ENCODE peak calls at places on chromosome 6, in eight cellular contexts. One of them, this sample, is unnamed.

GRCh38 chr6:168929871-168930450 is 323.7 kb downstream of the THBS2 start:
- DNase-seq in stromal cell of bone marrow: no peak
- DNase-seq in choroid plexus epithelial cell: no peak
- DNase-seq in GM20000: no peak
- DNase-seq in HTR-8/SVneo: no peak
- DNase-seq in endothelial cell: no peak
- DNase-seq in OCI-LY7: no peak
- DNase-seq in CD8-positive, alpha-beta T cell: no peak
- DNase-seq in this sample: no peak

GRCh38 chr6:22913612-22914011 is 344.2 kb downstream of the HDGFL1 start:
- DNase-seq in stromal cell of bone marrow: no peak
- DNase-seq in choroid plexus epithelial cell: no peak
- DNase-seq in GM20000: no peak
- DNase-seq in HTR-8/SVneo: no peak
- DNase-seq in endothelial cell: no peak
- DNase-seq in OCI-LY7: no peak
- DNase-seq in CD8-positive, alpha-beta T cell: no peak
- DNase-seq in this sample: no peak

GRCh38 chr6:52503344-52503747 is 73.5 kb downstream of the TRAM2 start:
- DNase-seq in stromal cell of bone marrow: no peak
- DNase-seq in choroid plexus epithelial cell: no peak
- DNase-seq in GM20000: no peak
- DNase-seq in HTR-8/SVneo: no peak
- DNase-seq in endothelial cell: peak
- DNase-seq in OCI-LY7: no peak
- DNase-seq in CD8-positive, alpha-beta T cell: no peak
- DNase-seq in this sample: no peak

GRCh38 chr6:127332383-127332961 is 10.9 kb downstream of the ECHDC1 start:
- DNase-seq in stromal cell of bone marrow: no peak
- DNase-seq in choroid plexus epithelial cell: no peak
- DNase-seq in GM20000: no peak
- DNase-seq in HTR-8/SVneo: no peak
- DNase-seq in endothelial cell: no peak
- DNase-seq in OCI-LY7: no peak
- DNase-seq in CD8-positive, alpha-beta T cell: no peak
- DNase-seq in this sample: no peak

GRCh38 chr6:33589723-33590530 is 9.9 kb upstream of the BAK1 start:
- DNase-seq in stromal cell of bone marrow: peak
- DNase-seq in choroid plexus epithelial cell: peak
- DNase-seq in GM20000: peak
- DNase-seq in HTR-8/SVneo: peak
- DNase-seq in endothelial cell: peak
- DNase-seq in OCI-LY7: peak
- DNase-seq in CD8-positive, alpha-beta T cell: peak
- DNase-seq in this sample: peak

GRCh38 chr6:158849899-158850806 is 31.0 kb upstream of the EZR start:
- DNase-seq in stromal cell of bone marrow: peak
- DNase-seq in choroid plexus epithelial cell: peak
- DNase-seq in GM20000: no peak
- DNase-seq in HTR-8/SVneo: peak
- DNase-seq in endothelial cell: no peak
- DNase-seq in OCI-LY7: no peak
- DNase-seq in CD8-positive, alpha-beta T cell: peak
- DNase-seq in this sample: no peak

GRCh38 chr6:161021978-161022743 is 30.6 kb downstream of the MAP3K4 start:
- DNase-seq in stromal cell of bone marrow: no peak
- DNase-seq in choroid plexus epithelial cell: no peak
- DNase-seq in GM20000: no peak
- DNase-seq in HTR-8/SVneo: no peak
- DNase-seq in endothelial cell: no peak
- DNase-seq in OCI-LY7: no peak
- DNase-seq in CD8-positive, alpha-beta T cell: no peak
- DNase-seq in this sample: no peak

GRCh38 chr6:20236899-20237600 is 24.8 kb upstream of the MBOAT1 start:
- DNase-seq in stromal cell of bone marrow: no peak
- DNase-seq in choroid plexus epithelial cell: no peak
- DNase-seq in GM20000: no peak
- DNase-seq in HTR-8/SVneo: no peak
- DNase-seq in endothelial cell: no peak
- DNase-seq in OCI-LY7: no peak
- DNase-seq in CD8-positive, alpha-beta T cell: no peak
- DNase-seq in this sample: no peak

GRCh38 chr6:105152865-105153264 is 26.9 kb downstream of the POPDC3 start:
- DNase-seq in stromal cell of bone marrow: no peak
- DNase-seq in choroid plexus epithelial cell: no peak
- DNase-seq in GM20000: no peak
- DNase-seq in HTR-8/SVneo: no peak
- DNase-seq in endothelial cell: no peak
- DNase-seq in OCI-LY7: no peak
- DNase-seq in CD8-positive, alpha-beta T cell: no peak
- DNase-seq in this sample: no peak

GRCh38 chr6:109305028-109305427 is 77.2 kb downstream of the CD164 start:
- DNase-seq in stromal cell of bone marrow: no peak
- DNase-seq in choroid plexus epithelial cell: no peak
- DNase-seq in GM20000: no peak
- DNase-seq in HTR-8/SVneo: no peak
- DNase-seq in endothelial cell: no peak
- DNase-seq in OCI-LY7: no peak
- DNase-seq in CD8-positive, alpha-beta T cell: no peak
- DNase-seq in this sample: no peak

GRCh38 chr6:138499303-138499991 is at the start of gene NHSL1:
- DNase-seq in stromal cell of bone marrow: no peak
- DNase-seq in choroid plexus epithelial cell: no peak
- DNase-seq in GM20000: peak
- DNase-seq in HTR-8/SVneo: no peak
- DNase-seq in endothelial cell: no peak
- DNase-seq in OCI-LY7: peak
- DNase-seq in CD8-positive, alpha-beta T cell: no peak
- DNase-seq in this sample: peak

GRCh38 chr6:82397962-82398692 is 34.5 kb downstream of the TPBG start:
- DNase-seq in stromal cell of bone marrow: no peak
- DNase-seq in choroid plexus epithelial cell: peak
- DNase-seq in GM20000: no peak
- DNase-seq in HTR-8/SVneo: no peak
- DNase-seq in endothelial cell: no peak
- DNase-seq in OCI-LY7: no peak
- DNase-seq in CD8-positive, alpha-beta T cell: no peak
- DNase-seq in this sample: no peak

GRCh38 chr6:32369678-32370077 is 2.0 kb downstream of the TSBP1 start:
- DNase-seq in stromal cell of bone marrow: peak
- DNase-seq in choroid plexus epithelial cell: peak
- DNase-seq in GM20000: no peak
- DNase-seq in HTR-8/SVneo: peak
- DNase-seq in endothelial cell: no peak
- DNase-seq in OCI-LY7: no peak
- DNase-seq in CD8-positive, alpha-beta T cell: no peak
- DNase-seq in this sample: no peak

GRCh38 chr6:163289445-163289844 is 125.1 kb upstream of the QKI start:
- DNase-seq in stromal cell of bone marrow: no peak
- DNase-seq in choroid plexus epithelial cell: no peak
- DNase-seq in GM20000: no peak
- DNase-seq in HTR-8/SVneo: no peak
- DNase-seq in endothelial cell: no peak
- DNase-seq in OCI-LY7: no peak
- DNase-seq in CD8-positive, alpha-beta T cell: no peak
- DNase-seq in this sample: no peak

GRCh38 chr6:157097255-157097936 is 225.9 kb downstream of the TMEM242 start:
- DNase-seq in stromal cell of bone marrow: no peak
- DNase-seq in choroid plexus epithelial cell: no peak
- DNase-seq in GM20000: no peak
- DNase-seq in HTR-8/SVneo: no peak
- DNase-seq in endothelial cell: no peak
- DNase-seq in OCI-LY7: no peak
- DNase-seq in CD8-positive, alpha-beta T cell: no peak
- DNase-seq in this sample: no peak

GRCh38 chr6:52498538-52499017 is 78.3 kb downstream of the TRAM2 start:
- DNase-seq in stromal cell of bone marrow: no peak
- DNase-seq in choroid plexus epithelial cell: peak
- DNase-seq in GM20000: peak
- DNase-seq in HTR-8/SVneo: no peak
- DNase-seq in endothelial cell: no peak
- DNase-seq in OCI-LY7: peak
- DNase-seq in CD8-positive, alpha-beta T cell: no peak
- DNase-seq in this sample: peak

GRCh38 chr6:119379809-119380208 is 30.2 kb upstream of the MAN1A1 start:
- DNase-seq in stromal cell of bone marrow: no peak
- DNase-seq in choroid plexus epithelial cell: no peak
- DNase-seq in GM20000: no peak
- DNase-seq in HTR-8/SVneo: no peak
- DNase-seq in endothelial cell: no peak
- DNase-seq in OCI-LY7: no peak
- DNase-seq in CD8-positive, alpha-beta T cell: no peak
- DNase-seq in this sample: no peak

GRCh38 chr6:73028124-73028766 is 197.1 kb downstream of the KHDC1L start:
- DNase-seq in stromal cell of bone marrow: no peak
- DNase-seq in choroid plexus epithelial cell: no peak
- DNase-seq in GM20000: no peak
- DNase-seq in HTR-8/SVneo: no peak
- DNase-seq in endothelial cell: peak
- DNase-seq in OCI-LY7: no peak
- DNase-seq in CD8-positive, alpha-beta T cell: no peak
- DNase-seq in this sample: no peak

GRCh38 chr6:142384455-142385332 is 82.9 kb downstream of the ADGRG6 start:
- DNase-seq in stromal cell of bone marrow: no peak
- DNase-seq in choroid plexus epithelial cell: peak
- DNase-seq in GM20000: no peak
- DNase-seq in HTR-8/SVneo: peak
- DNase-seq in endothelial cell: no peak
- DNase-seq in OCI-LY7: no peak
- DNase-seq in CD8-positive, alpha-beta T cell: no peak
- DNase-seq in this sample: no peak

GRCh38 chr6:111437573-111437972 is 45.4 kb downstream of the REV3L start:
- DNase-seq in stromal cell of bone marrow: no peak
- DNase-seq in choroid plexus epithelial cell: no peak
- DNase-seq in GM20000: no peak
- DNase-seq in HTR-8/SVneo: no peak
- DNase-seq in endothelial cell: no peak
- DNase-seq in OCI-LY7: no peak
- DNase-seq in CD8-positive, alpha-beta T cell: no peak
- DNase-seq in this sample: no peak

GRCh38 chr6:133241901-133242760 is 974 bp downstream of the EYA4 start:
- DNase-seq in stromal cell of bone marrow: no peak
- DNase-seq in choroid plexus epithelial cell: peak
- DNase-seq in GM20000: no peak
- DNase-seq in HTR-8/SVneo: no peak
- DNase-seq in endothelial cell: peak
- DNase-seq in OCI-LY7: no peak
- DNase-seq in CD8-positive, alpha-beta T cell: no peak
- DNase-seq in this sample: peak

GRCh38 chr6:7773914-7774313 is 48.0 kb downstream of the BMP6 start:
- DNase-seq in stromal cell of bone marrow: no peak
- DNase-seq in choroid plexus epithelial cell: no peak
- DNase-seq in GM20000: no peak
- DNase-seq in HTR-8/SVneo: no peak
- DNase-seq in endothelial cell: no peak
- DNase-seq in OCI-LY7: no peak
- DNase-seq in CD8-positive, alpha-beta T cell: no peak
- DNase-seq in this sample: no peak

GRCh38 chr6:10555625-10556309 is 34.6 kb downstream of the GCNT2 start:
- DNase-seq in stromal cell of bone marrow: peak
- DNase-seq in choroid plexus epithelial cell: peak
- DNase-seq in GM20000: no peak
- DNase-seq in HTR-8/SVneo: peak
- DNase-seq in endothelial cell: peak
- DNase-seq in OCI-LY7: no peak
- DNase-seq in CD8-positive, alpha-beta T cell: no peak
- DNase-seq in this sample: no peak

GRCh38 chr6:27280064-27280539 is 32.0 kb downstream of the POM121L2 start:
- DNase-seq in stromal cell of bone marrow: no peak
- DNase-seq in choroid plexus epithelial cell: peak
- DNase-seq in GM20000: peak
- DNase-seq in HTR-8/SVneo: peak
- DNase-seq in endothelial cell: peak
- DNase-seq in OCI-LY7: no peak
- DNase-seq in CD8-positive, alpha-beta T cell: no peak
- DNase-seq in this sample: peak

GRCh38 chr6:12327391-12327790 is 37.2 kb downstream of the EDN1 start:
- DNase-seq in stromal cell of bone marrow: no peak
- DNase-seq in choroid plexus epithelial cell: no peak
- DNase-seq in GM20000: no peak
- DNase-seq in HTR-8/SVneo: no peak
- DNase-seq in endothelial cell: no peak
- DNase-seq in OCI-LY7: no peak
- DNase-seq in CD8-positive, alpha-beta T cell: no peak
- DNase-seq in this sample: no peak

GRCh38 chr6:36443951-36444428 is 1.2 kb downstream of the KCTD20 start:
- DNase-seq in stromal cell of bone marrow: no peak
- DNase-seq in choroid plexus epithelial cell: peak
- DNase-seq in GM20000: peak
- DNase-seq in HTR-8/SVneo: no peak
- DNase-seq in endothelial cell: peak
- DNase-seq in OCI-LY7: peak
- DNase-seq in CD8-positive, alpha-beta T cell: peak
- DNase-seq in this sample: peak

GRCh38 chr6:43936476-43936875 is 166.5 kb downstream of the VEGFA start:
- DNase-seq in stromal cell of bone marrow: no peak
- DNase-seq in choroid plexus epithelial cell: no peak
- DNase-seq in GM20000: no peak
- DNase-seq in HTR-8/SVneo: no peak
- DNase-seq in endothelial cell: no peak
- DNase-seq in OCI-LY7: no peak
- DNase-seq in CD8-positive, alpha-beta T cell: no peak
- DNase-seq in this sample: no peak

GRCh38 chr6:40855481-40855880 is 183.5 kb downstream of the UNC5CL start:
- DNase-seq in stromal cell of bone marrow: no peak
- DNase-seq in choroid plexus epithelial cell: no peak
- DNase-seq in GM20000: no peak
- DNase-seq in HTR-8/SVneo: no peak
- DNase-seq in endothelial cell: no peak
- DNase-seq in OCI-LY7: no peak
- DNase-seq in CD8-positive, alpha-beta T cell: no peak
- DNase-seq in this sample: no peak

GRCh38 chr6:41728954-41729353 is 6.5 kb downstream of the TFEB start:
- DNase-seq in stromal cell of bone marrow: no peak
- DNase-seq in choroid plexus epithelial cell: no peak
- DNase-seq in GM20000: no peak
- DNase-seq in HTR-8/SVneo: no peak
- DNase-seq in endothelial cell: no peak
- DNase-seq in OCI-LY7: no peak
- DNase-seq in CD8-positive, alpha-beta T cell: no peak
- DNase-seq in this sample: no peak

GRCh38 chr6:30206799-30207618 is 6.2 kb downstream of the TRIM26 start:
- DNase-seq in stromal cell of bone marrow: no peak
- DNase-seq in choroid plexus epithelial cell: peak
- DNase-seq in GM20000: no peak
- DNase-seq in HTR-8/SVneo: no peak
- DNase-seq in endothelial cell: no peak
- DNase-seq in OCI-LY7: peak
- DNase-seq in CD8-positive, alpha-beta T cell: no peak
- DNase-seq in this sample: no peak

GRCh38 chr6:70163795-70164194 is 139.1 kb downstream of the COL9A1 start:
- DNase-seq in stromal cell of bone marrow: no peak
- DNase-seq in choroid plexus epithelial cell: no peak
- DNase-seq in GM20000: no peak
- DNase-seq in HTR-8/SVneo: no peak
- DNase-seq in endothelial cell: no peak
- DNase-seq in OCI-LY7: no peak
- DNase-seq in CD8-positive, alpha-beta T cell: no peak
- DNase-seq in this sample: no peak

GRCh38 chr6:5127106-5127687 is 42.1 kb downstream of the PPP1R3G start:
- DNase-seq in stromal cell of bone marrow: no peak
- DNase-seq in choroid plexus epithelial cell: no peak
- DNase-seq in GM20000: no peak
- DNase-seq in HTR-8/SVneo: no peak
- DNase-seq in endothelial cell: no peak
- DNase-seq in OCI-LY7: no peak
- DNase-seq in CD8-positive, alpha-beta T cell: no peak
- DNase-seq in this sample: no peak

GRCh38 chr6:46687619-46688097 is at the start of gene TDRD6:
- DNase-seq in stromal cell of bone marrow: no peak
- DNase-seq in choroid plexus epithelial cell: no peak
- DNase-seq in GM20000: no peak
- DNase-seq in HTR-8/SVneo: no peak
- DNase-seq in endothelial cell: no peak
- DNase-seq in OCI-LY7: no peak
- DNase-seq in CD8-positive, alpha-beta T cell: no peak
- DNase-seq in this sample: no peak

GRCh38 chr6:45787384-45787783 is 228.3 kb downstream of the CLIC5 start:
- DNase-seq in stromal cell of bone marrow: no peak
- DNase-seq in choroid plexus epithelial cell: peak
- DNase-seq in GM20000: no peak
- DNase-seq in HTR-8/SVneo: no peak
- DNase-seq in endothelial cell: no peak
- DNase-seq in OCI-LY7: no peak
- DNase-seq in CD8-positive, alpha-beta T cell: no peak
- DNase-seq in this sample: no peak